ENCODE peak calls at places on chromosomes 4 and X, in five cellular contexts. U is posterior cingulate gyrus; Y is Caco-2; T is stimulated activated CD4-positive, alpha-beta T cell treated with anti-CD3 and anti-CD28 coated beads, Interleukin-4, amount 100 ng/mL, for 4 hours; G is CD8-positive, alpha-beta T cell. Z is an unnamed sample.

GRCh38 chrX:56130436-56130835 is 101.7 kb upstream of the KLF8 start:
- DNase-seq in T (no peak), G (no peak), Y (no peak), U (no peak), Z (no peak)

GRCh38 chr4:122584517-122584916 is 36.3 kb downstream of the IL21 start:
- DNase-seq in G (no peak), T (no peak), U (no peak), Y (no peak), Z (no peak)

GRCh38 chr4:60744767-60745166 is 455.4 kb upstream of the ADGRL3 start:
- DNase-seq in U (no peak), G (no peak), T (no peak), Y (peak; percentile 38), Z (no peak)

GRCh38 chrX:40068048-40068447 is 29.7 kb downstream of the BCOR start:
- DNase-seq in Y (no peak), T (no peak), G (peak; percentile 30), U (no peak), Z (no peak)

GRCh38 chrX:10158279-10158939 is 1.6 kb downstream of the CLCN4 start:
- DNase-seq in T (no peak), U (peak; percentile 74), Y (no peak), G (no peak), Z (peak; percentile 37)

GRCh38 chr4:159384017-159384416 is 281.1 kb downstream of the RAPGEF2 start:
- DNase-seq in U (no peak), G (no peak), Y (no peak), T (no peak), Z (no peak)

GRCh38 chr4:77920371-77920770 is 57.7 kb downstream of the MRPL1 start:
- DNase-seq in T (no peak), Y (no peak), G (no peak), U (no peak), Z (no peak)

GRCh38 chr4:94603170-94603747 is 151.5 kb downstream of the PDLIM5 start:
- DNase-seq in Y (no peak), U (no peak), G (no peak), T (no peak), Z (no peak)

GRCh38 chr4:163343604-163344146 is at the start of gene NPY5R:
- DNase-seq in U (no peak), T (no peak), Y (no peak), G (no peak), Z (no peak)

Z was measured in stimulated activated naive B cell treated with anti-CD40 and anti-IgM and Interleukin-4, amounts not matched to agents 10 μg/mL and 1 μg/mL and 100 μg/mL, for 72 hours.